ENCODE peak calls at places on chromosomes 13 and 19, in nine cellular contexts. Q is CD8-positive, alpha-beta T cell; H is H1; B is K562; O is GM23338; Y is cardiac muscle cell; L is mesendoderm; Z is mucosa of descending colon; P is testis. F is an unnamed sample.
A peak's percentile ranks its signal among the peaks of the same experiment; 100 is the strongest.

GRCh38 chr13:24723206-24723605 is 40.8 kb upstream of the RNF17 start:
- DNase-seq in Q (no peak), H (no peak), B (no peak), O (no peak), Y (no peak), L (no peak), Z (no peak), P (no peak), F (no peak)

GRCh38 chr13:31860002-31860401 is 120.7 kb downstream of the RXFP2 start:
- DNase-seq in Q (no peak), H (no peak), B (no peak), O (no peak), Y (no peak), L (no peak), Z (no peak), P (no peak), F (no peak)

GRCh38 chr19:15432018-15432494 is 13.3 kb upstream of the AKAP8L start:
- DNase-seq in Q (no peak), H (no peak), B (no peak), O (peak; percentile 41), Y (peak; percentile 8), L (no peak), Z (no peak), P (no peak), F (no peak)

GRCh38 chr19:8363803-8364771 is at the start of gene ANGPTL4:
- DNase-seq in Q (peak; percentile 55), H (peak; percentile 85), B (peak; percentile 77), O (peak; percentile 84), Y (peak; percentile 92), L (peak; percentile 64), Z (peak; percentile 75), P (peak; percentile 77), F (peak; percentile 89)

GRCh38 chr13:26914624-26915023 is 154.0 kb upstream of the GPR12 start:
- DNase-seq in Q (no peak), H (no peak), B (no peak), O (no peak), Y (peak; percentile 10), L (no peak), Z (no peak), P (no peak), F (no peak)

GRCh38 chr19:58328999-58329398 is 2.2 kb downstream of the ZSCAN22 start:
- DNase-seq in Q (no peak), H (peak; percentile 78), B (peak; percentile 32), O (peak; percentile 83), Y (no peak), L (peak; percentile 81), Z (no peak), P (no peak), F (no peak)

GRCh38 chr19:47111081-47111589 is 2.4 kb downstream of the ZC3H4 start:
- DNase-seq in Q (peak; percentile 78), H (no peak), B (peak; percentile 51), O (no peak), Y (no peak), L (no peak), Z (peak; percentile 49), P (no peak), F (no peak)

GRCh38 chr19:46717716-46718143 is 816 bp upstream of the PRKD2 start:
- DNase-seq in Q (no peak), H (peak; percentile 58), B (no peak), O (no peak), Y (no peak), L (no peak), Z (no peak), P (no peak), F (no peak)

GRCh38 chr19:17079710-17080440 is 4.3 kb downstream of the MYO9B start:
- DNase-seq in Q (peak; percentile 70), H (no peak), B (no peak), O (no peak), Y (peak; percentile 98), L (no peak), Z (peak; percentile 59), P (peak; percentile 74), F (peak; percentile 26)

GRCh38 chr13:68056816-68057710 is 826.9 kb upstream of the PCDH9 start:
- DNase-seq in Q (no peak), H (no peak), B (no peak), O (peak; percentile 50), Y (peak; percentile 6), L (peak; percentile 42), Z (peak; percentile 50), P (no peak), F (no peak)

GRCh38 chr19:10474962-10475451 is 28.1 kb downstream of the KEAP1 start:
- DNase-seq in Q (no peak), H (no peak), B (no peak), O (no peak), Y (no peak), L (peak; percentile 48), Z (no peak), P (no peak), F (no peak)

GRCh38 chr13:104984296-104984818 is 1551.1 kb downstream of the EFNB2 start:
- DNase-seq in Q (peak; percentile 57), H (no peak), B (no peak), O (no peak), Y (peak; percentile 71), L (no peak), Z (peak; percentile 13), P (peak; percentile 18), F (peak; percentile 12)

GRCh38 chr19:50319156-50319555 is 10.0 kb downstream of the KCNC3 start:
- DNase-seq in Q (no peak), H (no peak), B (no peak), O (no peak), Y (no peak), L (no peak), Z (no peak), P (no peak), F (no peak)

GRCh38 chr13:104204177-104204576 is 1138.0 kb upstream of the SLC10A2 start:
- DNase-seq in Q (no peak), H (no peak), B (no peak), O (peak; percentile 18), Y (no peak), L (no peak), Z (no peak), P (no peak), F (no peak)

DNA sequence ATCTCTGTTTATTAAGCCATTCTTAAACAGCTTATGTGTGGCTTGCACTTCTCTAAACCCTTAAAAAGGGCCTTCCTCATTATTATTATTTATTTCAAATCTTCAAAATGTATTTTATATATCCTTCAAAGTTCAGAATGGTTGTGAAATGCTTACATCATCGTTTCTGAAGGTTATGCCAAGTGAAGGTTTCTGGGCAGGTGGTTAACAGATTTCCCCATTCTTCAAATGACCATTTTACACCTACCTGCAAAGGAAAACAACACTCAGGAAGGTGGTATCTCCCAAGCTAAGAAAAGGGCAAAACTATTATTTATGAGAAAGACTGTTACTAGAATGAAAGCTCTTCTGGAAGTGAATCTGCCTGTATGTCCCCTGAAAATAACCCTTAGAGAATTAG is 191.6 kb downstream of the SHISA2 start:
- DNase-seq in Q (no peak), H (no peak), B (no peak), O (no peak), Y (no peak), L (no peak), Z (no peak), P (no peak), F (no peak)
- H3K36me3 ChIP-seq in Q (no peaks in the 10 kb centered on the region), H (no peaks in the 10 kb centered on the region), B (no peaks in the 10 kb centered on the region), O (no peaks in the 10 kb centered on the region), Y (no peaks in the 10 kb centered on the region), L (no peaks in the 10 kb centered on the region), Z (no peaks in the 10 kb centered on the region), P (no peaks in the 10 kb centered on the region), F (no peaks in the 10 kb centered on the region)

GRCh38 chr13:30807392-30807791 is 72.0 kb downstream of the ALOX5AP start:
- DNase-seq in Q (no peak), H (no peak), B (no peak), O (no peak), Y (no peak), L (no peak), Z (no peak), P (no peak), F (no peak)
- H3K4me1 ChIP-seq in Q (no peaks in the 10 kb centered on the region), H (peaks cover 4% of the 10 kb centered on the region), B (peaks cover 6% of the 10 kb centered on the region), O (no peaks in the 10 kb centered on the region), Y (peaks cover 14% of the 10 kb centered on the region), L (no peaks in the 10 kb centered on the region), Z (peaks cover 7% of the 10 kb centered on the region), P (peaks cover 24% of the 10 kb centered on the region), F (peaks cover 14% of the 10 kb centered on the region)

DNA sequence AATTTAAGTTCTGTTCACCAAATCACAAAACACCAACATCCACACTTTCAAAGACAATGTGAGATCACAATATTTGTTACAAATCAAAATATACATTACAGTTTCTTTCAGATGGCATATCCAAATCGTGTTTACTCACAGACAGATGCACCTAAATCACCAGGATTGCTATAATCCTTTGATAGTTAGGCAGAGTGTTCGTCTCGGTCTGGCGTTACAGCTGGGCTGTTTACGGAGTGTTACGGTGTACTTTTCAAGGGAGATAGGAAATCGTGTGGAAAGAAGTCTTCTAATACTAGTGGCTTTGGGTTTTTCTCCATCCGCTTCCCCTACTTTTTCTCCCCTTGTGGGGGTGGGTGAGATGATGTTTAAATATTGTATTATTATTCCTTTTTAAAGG is 1.9 kb downstream of the MAB21L1 start:
- DNase-seq in Q (no peak), H (no peak), B (no peak), O (peak; percentile 28), Y (no peak), L (peak; percentile 33), Z (no peak), P (no peak), F (no peak)
- H3K4me3 ChIP-seq in Q (no peak overlapping the region), H (no peak overlapping the region), B (no peak overlapping the region), O (peak overlapping the region; percentile 64), Y (no peak overlapping the region), L (no peak overlapping the region), Z (no peak overlapping the region), P (peak overlapping the region; percentile 3), F (no peak overlapping the region)

GRCh38 chr19:14410054-14410774 is 8.9 kb downstream of the DDX39A start:
- DNase-seq in Q (no peak), H (no peak), B (peak; percentile 8), O (no peak), Y (no peak), L (no peak), Z (no peak), P (no peak), F (no peak)

GRCh38 chr19:14406645-14407331 is 12.4 kb downstream of the DDX39A start:
- DNase-seq in Q (no peak), H (no peak), B (peak; percentile 11), O (no peak), Y (no peak), L (no peak), Z (no peak), P (no peak), F (no peak)

GRCh38 chr19:14407889-14408640 is 11.1 kb downstream of the DDX39A start:
- DNase-seq in Q (no peak), H (no peak), B (peak; percentile 5), O (no peak), Y (no peak), L (no peak), Z (peak; percentile 87), P (no peak), F (no peak)

GRCh38 chr19:14409157-14410053 is 9.7 kb downstream of the DDX39A start:
- DNase-seq in Q (peak; percentile 51), H (no peak), B (peak; percentile 7), O (no peak), Y (no peak), L (no peak), Z (no peak), P (no peak), F (no peak)

DNA sequence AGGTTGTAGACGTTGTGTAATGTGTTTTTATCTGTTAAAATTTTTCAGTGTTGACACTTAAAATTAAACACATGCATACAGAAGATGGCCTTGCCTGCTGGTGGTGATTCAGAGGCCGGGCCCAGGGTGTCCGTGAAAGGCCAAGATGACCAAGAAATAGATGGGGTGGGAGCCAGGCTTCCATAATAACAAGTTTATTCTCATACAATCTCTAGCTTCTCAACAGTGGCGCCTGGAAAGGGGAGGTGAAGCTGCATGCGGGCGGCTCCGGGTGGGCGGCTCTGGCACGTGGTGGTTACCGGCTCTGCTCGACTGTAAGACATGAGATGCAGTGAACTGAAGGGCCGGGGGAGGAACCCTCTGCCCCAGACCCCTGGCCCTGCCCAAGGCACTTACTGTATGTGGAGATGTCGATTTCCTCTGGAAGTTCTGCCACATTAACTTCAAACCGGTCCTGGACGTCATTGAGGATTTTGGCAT is 10.5 kb downstream of the DDX39A start:
- DNase-seq in Q (no peak), H (no peak), B (peak; percentile 12), O (no peak), Y (peak; percentile 33), L (no peak), Z (no peak), P (no peak), F (no peak)
- H3K36me3 ChIP-seq in Q (peaks cover 88% of the 10 kb centered on the region), H (peaks cover 49% of the 10 kb centered on the region), B (peaks cover 92% of the 10 kb centered on the region), O (peaks cover 34% of the 10 kb centered on the region), Y (peaks cover 40% of the 10 kb centered on the region), L (peaks cover 24% of the 10 kb centered on the region), Z (peaks cover 9% of the 10 kb centered on the region), P (no peaks in the 10 kb centered on the region), F (peaks cover 51% of the 10 kb centered on the region)

F was measured in pancreas.